ENCODE peak calls at places on chromosomes 3 and 15, in four cellular contexts. X, L, J and E are unnamed samples.

GRCh38 chr3:18987862-18988447 is 160.4 kb upstream of the KCNH8 start:
- DNase-seq in J (no peak), L (no peak), X (no peak), E (no peak)

GRCh38 chr3:11096266-11097135 is 57.8 kb upstream of the HRH1 start:
- DNase-seq in X (peak; percentile 93), L (peak; percentile 98), J (no peak), E (peak; percentile 94)

GRCh38 chr15:74983725-74984231 is 11.6 kb upstream of the SCAMP5 start:
- DNase-seq in X (peak; percentile 90), J (no peak), L (peak; percentile 38), E (no peak)

GRCh38 chr3:43948013-43948412 is 257.3 kb downstream of the ABHD5 start:
- DNase-seq in X (peak; percentile 31), L (no peak), J (no peak), E (no peak)

GRCh38 chr15:39451121-39451698 is 129.7 kb upstream of the THBS1 start:
- DNase-seq in X (no peak), L (no peak), J (no peak), E (peak; percentile 14)

GRCh38 chr15:40358492-40359353 is 704 bp downstream of the DISP2 start:
- DNase-seq in J (peak; percentile 48), L (no peak), X (no peak), E (no peak)

GRCh38 chr15:53536479-53537120 is 222.9 kb downstream of the WDR72 start:
- DNase-seq in J (no peak), L (no peak), X (no peak), E (no peak)

GRCh38 chr3:99952306-99952705 is 134.6 kb downstream of the CMSS1 start:
- DNase-seq in J (no peak), X (peak; percentile 86), L (peak; percentile 69), E (peak; percentile 90)

GRCh38 chr3:141429371-141430035 is 57.3 kb upstream of the RASA2 start:
- DNase-seq in J (no peak), X (no peak), L (no peak), E (no peak)

GRCh38 chr3:33467786-33468185 is 27.6 kb upstream of the UBP1 start:
- DNase-seq in X (no peak), L (no peak), J (no peak), E (peak; percentile 5)

GRCh38 chr3:171811059-171811912 is 1.0 kb upstream of the PLD1 start:
- DNase-seq in L (peak; percentile 98), J (no peak), X (peak; percentile 64), E (peak; percentile 99)

GRCh38 chr3:197737319-197737649 is 580 bp upstream of the RUBCN start:
- DNase-seq in L (no peak), X (no peak), J (no peak), E (no peak)

GRCh38 chr15:98174286-98174685 is 213.8 kb downstream of the ARRDC4 start:
- DNase-seq in X (peak; percentile 11), L (no peak), J (no peak), E (peak; percentile 56)

GRCh38 chr15:63583027-63583426 is 14.2 kb upstream of the FBXL22 start:
- DNase-seq in J (no peak), L (peak; percentile 92), X (peak; percentile 80), E (peak; percentile 89)

GRCh38 chr15:48935236-48935635 is 28.5 kb downstream of the SHC4 start:
- DNase-seq in J (no peak), X (no peak), L (no peak), E (peak; percentile 52)

GRCh38 chr3:190064112-190064511 is 56.6 kb downstream of the P3H2 start:
- DNase-seq in L (peak; percentile 93), X (peak; percentile 90), J (no peak), E (peak; percentile 95)

GRCh38 chr3:129289201-129289921 is 10.7 kb downstream of the HMCES start:
- DNase-seq in L (peak; percentile 87), J (no peak), X (peak; percentile 97), E (peak; percentile 83)

GRCh38 chr3:50164056-50164455 is 8.9 kb downstream of the SEMA3F start:
- DNase-seq in J (no peak), X (peak; percentile 64), L (peak; percentile 98), E (peak; percentile 98)

GRCh38 chr3:14240366-14240765 is 61.7 kb downstream of the LSM3 start:
- DNase-seq in X (no peak), J (no peak), L (no peak), E (no peak)

GRCh38 chr15:35603298-35603697 is 57.3 kb upstream of the DPH6 start:
- DNase-seq in J (peak; percentile 17), X (peak; percentile 66), L (peak; percentile 73), E (peak; percentile 11)

GRCh38 chr15:69666441-69666882 is 213.8 kb downstream of the RPLP1 start:
- DNase-seq in X (peak; percentile 14), L (peak; percentile 54), J (peak; percentile 79), E (peak; percentile 8)

GRCh38 chr15:45095661-45096060 is 18.3 kb downstream of the DUOX2 start:
- DNase-seq in L (no peak), X (no peak), J (peak; percentile 8), E (no peak)

GRCh38 chr3:55173504-55173903 is 245.6 kb upstream of the LRTM1 start:
- DNase-seq in X (peak; percentile 45), L (no peak), J (no peak), E (peak; percentile 42)

GRCh38 chr3:136194409-136195257 is 1.5 kb downstream of the MSL2 start:
- DNase-seq in X (peak; percentile 22), L (peak; percentile 55), J (no peak), E (peak; percentile 44)

GRCh38 chr3:123194552-123194951 is 7.2 kb upstream of the SEC22A start:
- DNase-seq in J (no peak), L (no peak), X (no peak), E (peak; percentile 35)

GRCh38 chr15:79283252-79284048 is 928 bp downstream of the ANKRD34C start:
- DNase-seq in X (peak; percentile 26), J (peak; percentile 73), L (peak; percentile 57), E (peak; percentile 52)

GRCh38 chr3:127739347-127740135 is 66.8 kb downstream of the ABTB1 start:
- DNase-seq in X (no peak), L (no peak), J (no peak), E (no peak)

GRCh38 chr3:52873433-52874159 is 23.8 kb downstream of the STIMATE start:
- DNase-seq in L (peak; percentile 65), J (no peak), X (peak; percentile 57), E (peak; percentile 24)

GRCh38 chr3:148643389-148643840 is 54.3 kb upstream of the AGTR1 start:
- DNase-seq in J (no peak), X (peak; percentile 94), L (peak; percentile 67), E (peak; percentile 94)

GRCh38 chr15:90033448-90033847 is 32.3 kb downstream of the ZNF710 start:
- DNase-seq in X (no peak), L (no peak), J (no peak), E (no peak)

GRCh38 chr15:101086394-101087171 is 165.3 kb downstream of the CHSY1 start:
- DNase-seq in L (no peak), J (no peak), X (no peak), E (no peak)